ENCODE peak calls at places on chromosomes 5 and 9, in five cellular contexts. O is OCI-LY7, I is upper lobe of right lung, S is astrocyte, R is cardiac muscle cell. A is an unnamed sample.
A peak's percentile ranks its signal among the peaks of the same experiment; 100 is the strongest.

GRCh38 chr9:96130970-96131369 is 171.0 kb downstream of the HSD17B3 start:
- DNase-seq in O (no peak), I (no peak), S (no peak), R (no peak), A (no peak)

GRCh38 chr5:27590503-27590902 is 552.1 kb upstream of the CDH9 start:
- DNase-seq in O (no peak), I (no peak), S (no peak), R (no peak), A (no peak)

GRCh38 chr5:148799737-148800527 is 26.5 kb upstream of the ADRB2 start:
- DNase-seq in O (no peak), I (no peak), S (peak; percentile 26), R (no peak), A (no peak)

GRCh38 chr5:153900703-153901395 is 137.9 kb downstream of the FAM114A2 start:
- DNase-seq in O (no peak), I (no peak), S (peak; percentile 84), R (no peak), A (peak; percentile 91)

GRCh38 chr5:164934561-164934960 is 1429.1 kb downstream of the MAT2B start:
- DNase-seq in O (no peak), I (no peak), S (no peak), R (no peak), A (no peak)

GRCh38 chr5:64347308-64347707 is 158.5 kb upstream of the RGS7BP start:
- DNase-seq in O (no peak), I (no peak), S (no peak), R (peak; percentile 14), A (no peak)

GRCh38 chr5:64417390-64417789 is 88.4 kb upstream of the RGS7BP start:
- DNase-seq in O (no peak), I (no peak), S (no peak), R (no peak), A (no peak)

GRCh38 chr5:149125386-149125891 is 15.9 kb upstream of the ABLIM3 start:
- DNase-seq in O (no peak), I (no peak), S (no peak), R (peak; percentile 38), A (no peak)

GRCh38 chr9:36748322-36748899 is 175.7 kb downstream of the MELK start:
- DNase-seq in O (peak; percentile 47), I (no peak), S (peak; percentile 22), R (peak; percentile 91), A (peak; percentile 87)

GRCh38 chr5:73801736-73802135 is 175.7 kb downstream of the ARHGEF28 start:
- DNase-seq in O (no peak), I (no peak), S (peak; percentile 28), R (no peak), A (no peak)

GRCh38 chr5:131277875-131278795 is 14.3 kb downstream of the CDC42SE2 start:
- DNase-seq in O (no peak), I (no peak), S (no peak), R (no peak), A (no peak)

GRCh38 chr5:64569880-64570279 is 64.1 kb downstream of the RGS7BP start:
- DNase-seq in O (no peak), I (no peak), S (no peak), R (no peak), A (no peak)

GRCh38 chr5:131848662-131849061 is 51.8 kb upstream of the FNIP1 start:
- DNase-seq in O (no peak), I (no peak), S (no peak), R (no peak), A (no peak)

GRCh38 chr5:61575103-61575502 is 243.0 kb downstream of the ZSWIM6 start:
- DNase-seq in O (no peak), I (no peak), S (peak; percentile 89), R (no peak), A (no peak)

GRCh38 chr5:53126514-53126913 is 17.0 kb upstream of the MOCS2 start:
- DNase-seq in O (no peak), I (no peak), S (peak; percentile 69), R (no peak), A (no peak)

GRCh38 chr9:132042324-132042723 is 37.3 kb downstream of the MED27 start:
- DNase-seq in O (no peak), I (no peak), S (peak; percentile 98), R (no peak), A (no peak)

GRCh38 chr9:71112866-71113265 is 8.6 kb downstream of the TRPM3 start:
- DNase-seq in O (no peak), I (no peak), S (no peak), R (no peak), A (no peak)

GRCh38 chr9:27193886-27194285 is 84.9 kb downstream of the TEK start:
- DNase-seq in O (no peak), I (no peak), S (no peak), R (no peak), A (no peak)

GRCh38 chr5:52945040-52945439 is 44.1 kb upstream of the ITGA2 start:
- DNase-seq in O (no peak), I (no peak), S (no peak), R (no peak), A (no peak)

GRCh38 chr9:75653750-75654149 is 236.7 kb upstream of the PCSK5 start:
- DNase-seq in O (no peak), I (no peak), S (no peak), R (no peak), A (no peak)

GRCh38 chr5:150164211-150164610 is 2.4 kb upstream of the CDX1 start:
- DNase-seq in O (no peak), I (no peak), S (no peak), R (no peak), A (no peak)

GRCh38 chr9:110109331-110110110 is 98.4 kb downstream of the C9orf152 start:
- DNase-seq in O (no peak), I (no peak), S (peak; percentile 26), R (no peak), A (no peak)

GRCh38 chr9:12785251-12785880 is 10.5 kb downstream of the LURAP1L start:
- DNase-seq in O (no peak), I (peak; percentile 68), S (peak; percentile 34), R (no peak), A (no peak)

GRCh38 chr5:97832645-97833296 is 649.7 kb upstream of the RIOK2 start:
- DNase-seq in O (no peak), I (no peak), S (no peak), R (no peak), A (no peak)

GRCh38 chr9:105455836-105456475 is 8.1 kb downstream of the FSD1L start:
- DNase-seq in O (no peak), I (no peak), S (no peak), R (no peak), A (no peak)

GRCh38 chr5:142618125-142618524 is 67.8 kb downstream of the FGF1 start:
- DNase-seq in O (no peak), I (no peak), S (peak; percentile 68), R (no peak), A (no peak)

GRCh38 chr9:109568089-109568488 is 70.0 kb upstream of the PTPN3 start:
- DNase-seq in O (no peak), I (no peak), S (no peak), R (no peak), A (no peak)

GRCh38 chr5:68746220-68747076 is 347.4 kb upstream of the SLC30A5 start:
- DNase-seq in O (no peak), I (no peak), S (no peak), R (no peak), A (no peak)

GRCh38 chr5:68744196-68744595 is 349.6 kb upstream of the SLC30A5 start:
- DNase-seq in O (no peak), I (no peak), S (no peak), R (no peak), A (no peak)

GRCh38 chr5:68749076-68749475 is 344.7 kb upstream of the SLC30A5 start:
- DNase-seq in O (no peak), I (no peak), S (no peak), R (peak; percentile 78), A (no peak)

GRCh38 chr5:68747077-68747420 is 346.8 kb upstream of the SLC30A5 start:
- DNase-seq in O (no peak), I (no peak), S (no peak), R (no peak), A (no peak)

GRCh38 chr5:68745459-68745858 is 348.4 kb upstream of the SLC30A5 start:
- DNase-seq in O (no peak), I (no peak), S (no peak), R (no peak), A (no peak)
- TF ChIP-seq CTCF in O (peak; percentile 47), I (peak; percentile 23), S (no peak), R (peak; percentile 54), A (peak; percentile 31)

GRCh38 chr5:1208221-1208742 is 6.9 kb downstream of the SLC6A19 start:
- DNase-seq in O (no peak), I (no peak), S (no peak), R (no peak), A (no peak)

GRCh38 chr5:1207555-1207954 is 6.2 kb downstream of the SLC6A19 start:
- DNase-seq in O (no peak), I (no peak), S (no peak), R (no peak), A (no peak)

GRCh38 chr5:1209896-1210776 is 8.7 kb downstream of the SLC6A19 start:
- DNase-seq in O (no peak), I (no peak), S (no peak), R (no peak), A (no peak)

GRCh38 chr5:1209552-1209852 is 8.1 kb downstream of the SLC6A19 start:
- DNase-seq in O (no peak), I (no peak), S (no peak), R (no peak), A (no peak)

GRCh38 chr5:1208743-1209551 is 7.6 kb downstream of the SLC6A19 start:
- DNase-seq in O (no peak), I (no peak), S (no peak), R (peak; percentile 52), A (no peak)
- TF ChIP-seq CTCF in O (peak; percentile 33), I (peak; percentile 23), S (no peak), R (peak; percentile 51), A (peak; percentile 52)

GRCh38 chr5:135834639-135835529 is at the start of gene SLC25A48:
- DNase-seq in O (no peak), I (peak; percentile 76), S (no peak), R (peak; percentile 87), A (peak; percentile 84)
- TF ChIP-seq CTCF in O (peak; percentile 38), I (peak; percentile 44), S (no peak), R (peak; percentile 71), A (peak; percentile 65)

DNA sequence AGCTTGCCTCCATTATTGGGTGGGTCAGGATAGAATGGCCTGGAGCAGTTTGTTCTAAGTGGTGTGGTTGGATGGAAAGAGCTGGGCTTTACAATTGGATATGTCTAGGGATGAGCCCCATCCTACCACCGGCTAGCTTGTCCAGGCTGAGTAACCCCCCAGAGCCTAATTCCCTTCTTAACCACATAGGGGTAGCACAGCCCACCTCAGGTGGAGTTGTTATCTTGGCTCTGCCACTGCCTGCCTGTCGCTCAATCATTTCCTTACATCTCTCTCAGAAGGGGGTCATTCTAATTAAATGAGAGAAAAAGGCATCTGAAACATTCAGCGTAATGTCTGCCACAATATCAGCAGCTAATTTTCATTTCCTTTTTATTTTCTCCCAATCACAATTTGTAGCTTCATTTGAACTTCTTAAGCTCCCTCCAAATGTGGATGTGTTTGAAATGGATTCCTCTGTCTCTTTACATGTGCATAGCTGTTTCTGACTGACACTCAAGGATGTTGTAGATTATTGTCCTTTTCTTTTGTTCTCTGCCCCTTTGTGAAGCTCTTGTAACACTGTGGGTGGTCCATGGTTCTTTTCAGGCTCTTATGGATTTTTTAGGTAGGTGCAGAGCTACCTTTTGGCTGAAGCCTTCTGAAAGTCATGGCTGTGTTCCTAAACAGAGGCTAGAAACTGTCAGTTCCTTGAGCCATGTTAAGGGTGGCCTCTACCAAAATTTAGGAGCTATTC is 383.1 kb upstream of the KLF4 start:
- DNase-seq in O (no peak), I (no peak), S (no peak), R (no peak), A (no peak)
- TF ChIP-seq CTCF in O (no peak), I (no peak), S (no peak), R (no peak), A (no peak)

GRCh38 chr5:59173568-59173967 is 590.7 kb downstream of the RAB3C start:
- DNase-seq in O (no peak), I (no peak), S (no peak), R (no peak), A (no peak)
- TF ChIP-seq CTCF in O (no peak), I (peak; percentile 12), S (no peak), R (peak; percentile 50), A (peak; percentile 18)

A was measured in osteocyte.